ENCODE peak calls at places on chromosome 17, in four cellular contexts. One of them, this sample, is unnamed.

GRCh38 chr17:5078106-5079028 is at the start of gene ZFP3:
- DNase-seq in HepG2: no peak
- DNase-seq in GM12878: peak
- DNase-seq in K562: no peak
- DNase-seq in this sample: peak

GRCh38 chr17:42120161-42121065 is 754 bp downstream of the KAT2A start:
- DNase-seq in GM12878: no peak
- DNase-seq in HepG2: peak
- DNase-seq in K562: peak
- DNase-seq in this sample: no peak

GRCh38 chr17:34275881-34276280 is 5.9 kb downstream of the CCL7 start:
- DNase-seq in GM12878: no peak
- DNase-seq in K562: no peak
- DNase-seq in HepG2: no peak
- DNase-seq in this sample: no peak

GRCh38 chr17:16940116-16940881 is 31.6 kb downstream of the TNFRSF13B start:
- DNase-seq in GM12878: no peak
- DNase-seq in HepG2: no peak
- DNase-seq in K562: no peak
- DNase-seq in this sample: peak

GRCh38 chr17:64130559-64131001 is 636 bp upstream of the ERN1 start:
- DNase-seq in GM12878: peak
- DNase-seq in HepG2: no peak
- DNase-seq in K562: no peak
- DNase-seq in this sample: no peak

GRCh38 chr17:17028059-17028877 is 14.0 kb upstream of the MPRIP start:
- DNase-seq in K562: peak
- DNase-seq in HepG2: peak
- DNase-seq in GM12878: no peak
- DNase-seq in this sample: peak

GRCh38 chr17:64503821-64504768 is 2.0 kb downstream of the DDX5 start:
- DNase-seq in GM12878: no peak
- DNase-seq in K562: no peak
- DNase-seq in HepG2: no peak
- DNase-seq in this sample: no peak

GRCh38 chr17:81869221-81870154 is 1.6 kb downstream of the ARHGDIA start:
- DNase-seq in K562: peak
- DNase-seq in GM12878: no peak
- DNase-seq in HepG2: no peak
- DNase-seq in this sample: peak

GRCh38 chr17:3576970-3577369 is 19.4 kb upstream of the TRPV3 start:
- DNase-seq in HepG2: no peak
- DNase-seq in GM12878: no peak
- DNase-seq in K562: no peak
- DNase-seq in this sample: no peak

GRCh38 chr17:75047398-75048098 is 523 bp downstream of the KCTD2 start:
- DNase-seq in HepG2: no peak
- DNase-seq in K562: peak
- DNase-seq in GM12878: no peak
- DNase-seq in this sample: no peak

GRCh38 chr17:75238684-75239191 is 22.7 kb downstream of the GGA3 start:
- DNase-seq in HepG2: peak
- DNase-seq in GM12878: no peak
- DNase-seq in K562: peak
- DNase-seq in this sample: peak

GRCh38 chr17:38943607-38944006 is 18.2 kb downstream of the LASP1NB start:
- DNase-seq in HepG2: no peak
- DNase-seq in GM12878: no peak
- DNase-seq in K562: no peak
- DNase-seq in this sample: no peak

GRCh38 chr17:82775033-82775823 is 23.4 kb downstream of the TBCD start:
- DNase-seq in K562: peak
- DNase-seq in GM12878: no peak
- DNase-seq in HepG2: peak
- DNase-seq in this sample: peak

GRCh38 chr17:83109793-83110645 is 30.6 kb downstream of the METRNL start:
- DNase-seq in K562: no peak
- DNase-seq in GM12878: no peak
- DNase-seq in HepG2: peak
- DNase-seq in this sample: no peak

GRCh38 chr17:13777003-13777402 is 175.3 kb upstream of the HS3ST3A1 start:
- DNase-seq in GM12878: no peak
- DNase-seq in K562: no peak
- DNase-seq in HepG2: no peak
- DNase-seq in this sample: no peak

GRCh38 chr17:64401244-64401860 is 10.7 kb upstream of the PECAM1 start:
- DNase-seq in HepG2: no peak
- DNase-seq in K562: no peak
- DNase-seq in GM12878: no peak
- DNase-seq in this sample: no peak

GRCh38 chr17:31052187-31052889 is 42.4 kb upstream of the NF1 start:
- DNase-seq in GM12878: no peak
- DNase-seq in HepG2: peak
- DNase-seq in K562: peak
- DNase-seq in this sample: no peak

GRCh38 chr17:65495255-65496060 is 66.0 kb downstream of the AXIN2 start:
- DNase-seq in GM12878: no peak
- DNase-seq in HepG2: no peak
- DNase-seq in K562: no peak
- DNase-seq in this sample: peak

DNA sequence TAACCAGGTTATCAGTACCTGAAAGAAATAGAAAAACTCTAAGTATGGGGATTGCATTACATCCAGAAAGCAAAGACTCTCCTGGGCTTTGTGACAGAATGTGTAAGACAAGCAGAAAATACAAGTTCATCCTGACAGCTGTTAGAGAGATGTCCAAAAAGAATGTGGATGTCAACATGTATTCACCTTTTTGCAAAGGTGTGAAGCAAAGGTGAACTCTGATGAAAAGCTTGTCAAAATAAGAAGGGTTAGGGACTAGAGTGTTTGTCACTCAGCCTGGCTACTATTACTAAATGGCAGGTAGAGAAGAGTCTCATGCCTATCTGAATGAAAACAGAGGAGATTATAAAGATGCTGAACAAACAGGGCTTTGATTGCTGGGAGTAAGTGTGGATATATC is 527.6 kb upstream of the CA10 start:
- DNase-seq in K562: no peak
- DNase-seq in GM12878: no peak
- DNase-seq in HepG2: no peak
- DNase-seq in this sample: no peak
- TF ChIP-seq KDM1A in K562: no peak
- TF ChIP-seq KDM1A in GM12878: no peak
- TF ChIP-seq KDM1A in HepG2: no peak
- TF ChIP-seq KDM1A in this sample: no peak

GRCh38 chr17:27533874-27534815 is 77.9 kb downstream of the KSR1 start:
- DNase-seq in HepG2: no peak
- DNase-seq in GM12878: no peak
- DNase-seq in K562: no peak
- DNase-seq in this sample: no peak
- TF ChIP-seq CREB1 in HepG2: no peak
- TF ChIP-seq CREB1 in GM12878: no peak
- TF ChIP-seq CREB1 in K562: no peak
- TF ChIP-seq CREB1 in this sample: no peak

GRCh38 chr17:1055231-1055630 is 58.3 kb downstream of the TIMM22 start:
- DNase-seq in K562: no peak
- DNase-seq in HepG2: no peak
- DNase-seq in GM12878: no peak
- DNase-seq in this sample: no peak
- TF ChIP-seq POLR2A in K562: no peak
- TF ChIP-seq POLR2A in HepG2: no peak
- TF ChIP-seq POLR2A in GM12878: no peak
- TF ChIP-seq POLR2A in this sample: no peak

GRCh38 chr17:40437095-40437732 is 6.0 kb upstream of the IGFBP4 start:
- DNase-seq in HepG2: no peak
- DNase-seq in GM12878: no peak
- DNase-seq in K562: peak
- DNase-seq in this sample: no peak
- TF ChIP-seq KDM1A in HepG2: no peak
- TF ChIP-seq KDM1A in GM12878: no peak
- TF ChIP-seq KDM1A in K562: peak
- TF ChIP-seq KDM1A in this sample: no peak

DNA sequence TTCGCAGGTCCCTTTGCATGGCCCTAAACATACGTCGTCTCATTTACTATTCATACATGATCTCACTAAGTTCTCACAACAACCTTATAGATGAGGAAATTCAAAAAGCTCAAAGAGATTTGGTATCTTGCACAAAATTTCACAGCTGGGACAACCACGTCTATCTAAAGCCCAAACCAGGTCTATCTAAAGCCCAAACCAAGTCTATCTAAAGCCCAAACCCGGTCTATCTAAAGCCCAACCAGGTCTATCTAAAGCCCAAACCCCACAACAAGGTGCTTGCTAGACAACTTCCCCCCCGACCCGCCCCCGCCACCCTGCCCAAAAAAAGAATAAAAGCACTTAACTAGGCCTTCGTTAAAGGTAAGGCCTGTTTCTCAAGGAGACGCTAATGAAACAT is 174.9 kb downstream of the VPS53 start:
- DNase-seq in GM12878: no peak
- DNase-seq in K562: no peak
- DNase-seq in HepG2: no peak
- DNase-seq in this sample: no peak
- TF ChIP-seq CREB1 in GM12878: no peak
- TF ChIP-seq CREB1 in K562: no peak
- TF ChIP-seq CREB1 in HepG2: no peak
- TF ChIP-seq CREB1 in this sample: no peak

DNA sequence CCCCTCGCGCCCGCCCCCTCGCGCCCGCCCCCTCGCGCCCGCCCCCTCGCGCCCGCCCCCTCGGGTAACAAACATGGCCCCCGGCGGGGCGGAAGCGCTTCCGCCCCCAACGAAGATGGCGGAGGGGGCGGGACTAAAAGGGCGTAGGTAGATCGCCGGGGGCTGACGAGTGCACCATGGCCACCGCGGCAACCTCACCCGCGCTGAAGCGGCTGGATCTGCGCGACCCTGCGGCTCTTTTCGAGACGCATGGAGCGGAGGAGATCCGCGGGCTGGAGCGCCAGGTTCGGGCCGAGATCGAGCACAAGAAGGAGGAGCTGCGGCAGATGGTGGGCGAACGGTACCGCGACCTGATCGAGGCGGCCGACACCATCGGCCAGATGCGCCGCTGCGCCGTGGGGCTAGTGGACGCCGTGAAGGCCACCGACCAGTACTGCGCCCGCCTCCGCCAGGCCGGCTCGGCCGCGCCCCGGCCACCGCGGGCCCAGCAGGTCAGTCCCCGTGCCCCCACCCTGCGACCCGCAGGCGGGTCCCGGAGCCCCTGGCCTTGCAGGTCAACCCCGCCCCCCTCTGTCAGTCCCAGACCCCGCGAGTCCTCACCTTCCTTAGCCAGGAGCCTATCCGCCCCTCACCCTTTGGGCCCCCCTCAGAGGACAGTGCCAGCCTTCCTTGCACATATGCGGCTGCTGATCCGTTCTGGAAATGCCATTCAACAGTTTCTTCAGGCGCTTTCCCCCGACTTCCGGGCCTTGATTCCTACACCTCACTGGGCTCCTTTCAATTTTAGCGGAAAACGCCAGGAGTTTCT is at the start of gene COG1:
- DNase-seq in K562: peak
- DNase-seq in HepG2: peak
- DNase-seq in GM12878: no peak
- DNase-seq in this sample: peak
- TF ChIP-seq POLR2A in K562: peak
- TF ChIP-seq POLR2A in HepG2: peak
- TF ChIP-seq POLR2A in GM12878: peak
- TF ChIP-seq POLR2A in this sample: peak